ENCODE peak calls at places on chromosomes 2 and 18, in eight cellular contexts. C is GF-D8; U is stimulated activated CD4-positive, alpha-beta T cell treated with anti-CD3 and anti-CD28 coated beads, Interleukin-1b, Interleukin-23, amount 100 ng/mL, for 4 hours; L is NCI-H82; I is HFFc6; O is left cardiac atrium; B is NCI-H69; X is stimulated activated naive B cell treated with anti-CD40 and anti-IgM and Interleukin-4, amounts not matched to agents 10 μg/mL and 1 μg/mL and 100 μg/mL, for 72 hours. P is an unnamed sample.

GRCh38 chr2:101113441-101114267 is 37.5 kb downstream of the TBC1D8 start:
- DNase-seq in C (peak), U (no peak), L (peak), I (peak), O (no peak), B (peak), X (no peak), P (peak)

GRCh38 chr18:67553471-67553870 is 37.0 kb upstream of the DSEL start:
- DNase-seq in C (no peak), U (no peak), L (no peak), I (no peak), O (no peak), B (peak), X (no peak), P (no peak)

GRCh38 chr2:239801404-239802100 is 223.6 kb downstream of the NDUFA10 start:
- DNase-seq in C (no peak), U (no peak), L (no peak), I (no peak), O (no peak), B (no peak), X (no peak), P (no peak)

GRCh38 chr2:200276472-200276871 is 30.0 kb upstream of the SPATS2L start:
- DNase-seq in C (no peak), U (no peak), L (no peak), I (no peak), O (no peak), B (no peak), X (no peak), P (no peak)

GRCh38 chr2:71932780-71933466 is 214.7 kb downstream of the CYP26B1 start:
- DNase-seq in C (no peak), U (no peak), L (no peak), I (no peak), O (no peak), B (no peak), X (no peak), P (no peak)

GRCh38 chr2:204900910-204901309 is 355.6 kb downstream of the PARD3B start:
- DNase-seq in C (no peak), U (no peak), L (no peak), I (no peak), O (peak), B (peak), X (no peak), P (no peak)

GRCh38 chr2:22807876-22808275 is 577.1 kb upstream of the KLHL29 start:
- DNase-seq in C (no peak), U (no peak), L (no peak), I (no peak), O (no peak), B (no peak), X (no peak), P (no peak)

GRCh38 chr2:178924817-178925216 is 117.6 kb upstream of the TTN start:
- DNase-seq in C (no peak), U (no peak), L (no peak), I (no peak), O (no peak), B (no peak), X (no peak), P (no peak)

GRCh38 chr2:205477016-205477705 is 205.1 kb upstream of the NRP2 start:
- DNase-seq in C (no peak), U (no peak), L (no peak), I (peak), O (no peak), B (no peak), X (no peak), P (no peak)

GRCh38 chr2:202965810-202966454 is 48.7 kb upstream of the NBEAL1 start:
- DNase-seq in C (no peak), U (no peak), L (peak), I (no peak), O (no peak), B (peak), X (no peak), P (peak)

GRCh38 chr2:28469304-28469703 is 26.6 kb upstream of the PLB1 start:
- DNase-seq in C (no peak), U (no peak), L (no peak), I (peak), O (no peak), B (no peak), X (no peak), P (no peak)

GRCh38 chr2:230762317-230762896 is 49.8 kb downstream of the CAB39 start:
- DNase-seq in C (no peak), U (peak), L (peak), I (peak), O (no peak), B (peak), X (no peak), P (peak)

GRCh38 chr18:7623681-7624080 is 56.6 kb downstream of the PTPRM start:
- DNase-seq in C (no peak), U (no peak), L (no peak), I (no peak), O (no peak), B (no peak), X (no peak), P (no peak)

GRCh38 chr2:239392688-239393400 is 8.0 kb downstream of the HDAC4 start:
- DNase-seq in C (no peak), U (no peak), L (no peak), I (no peak), O (no peak), B (no peak), X (no peak), P (no peak)

GRCh38 chr18:79395761-79396404 is at the start of gene NFATC1:
- DNase-seq in C (peak), U (peak), L (peak), I (peak), O (peak), B (peak), X (peak), P (peak)

GRCh38 chr2:99651930-99652670 is 162.3 kb upstream of the REV1 start:
- DNase-seq in C (no peak), U (no peak), L (no peak), I (peak), O (no peak), B (no peak), X (no peak), P (no peak)

GRCh38 chr2:24642351-24642750 is 150.8 kb downstream of the PTRHD1 start:
- DNase-seq in C (no peak), U (no peak), L (no peak), I (no peak), O (no peak), B (peak), X (no peak), P (no peak)

GRCh38 chr2:170843656-170844055 is 27.0 kb downstream of the GAD1 start:
- DNase-seq in C (no peak), U (no peak), L (no peak), I (peak), O (no peak), B (no peak), X (no peak), P (no peak)

GRCh38 chr18:56200381-56200831 is 438.0 kb downstream of the TXNL1 start:
- DNase-seq in C (no peak), U (no peak), L (no peak), I (peak), O (no peak), B (peak), X (no peak), P (no peak)

GRCh38 chr2:48912110-48912509 is 156.6 kb upstream of the LHCGR start:
- DNase-seq in C (no peak), U (no peak), L (peak), I (no peak), O (no peak), B (no peak), X (no peak), P (no peak)

GRCh38 chr2:233331536-233331935 is 22.8 kb upstream of the DGKD start:
- DNase-seq in C (peak), U (peak), L (no peak), I (no peak), O (peak), B (no peak), X (peak), P (peak)

GRCh38 chr18:74796928-74797576 is 199.4 kb downstream of the ZNF407 start:
- DNase-seq in C (no peak), U (no peak), L (no peak), I (peak), O (no peak), B (peak), X (no peak), P (peak)

GRCh38 chr2:38075436-38076249 is at the start of gene CYP1B1:
- DNase-seq in C (no peak), U (no peak), L (peak), I (no peak), O (peak), B (no peak), X (peak), P (peak)

GRCh38 chr18:55328301-55328700 is 259.7 kb downstream of the TCF4 start:
- DNase-seq in C (peak), U (no peak), L (no peak), I (peak), O (no peak), B (no peak), X (no peak), P (no peak)

GRCh38 chr18:79690071-79690470 is 10.5 kb downstream of the CTDP1 start:
- DNase-seq in C (no peak), U (no peak), L (no peak), I (no peak), O (no peak), B (no peak), X (no peak), P (no peak)

GRCh38 chr2:137929504-137929886 is 34.8 kb upstream of the HNMT start:
- DNase-seq in C (no peak), U (no peak), L (peak), I (no peak), O (no peak), B (peak), X (no peak), P (no peak)

GRCh38 chr2:5788447-5788846 is 96.3 kb downstream of the SOX11 start:
- DNase-seq in C (no peak), U (no peak), L (no peak), I (no peak), O (no peak), B (no peak), X (no peak), P (no peak)

GRCh38 chr2:239668042-239668441 is 267.2 kb upstream of the HDAC4 start:
- DNase-seq in C (no peak), U (no peak), L (no peak), I (no peak), O (no peak), B (no peak), X (no peak), P (no peak)

GRCh38 chr2:228709788-228710371 is 528.4 kb upstream of the SPHKAP start:
- DNase-seq in C (no peak), U (no peak), L (no peak), I (no peak), O (no peak), B (no peak), X (no peak), P (no peak)

GRCh38 chr18:46073474-46074331 is 1.6 kb upstream of the PSTPIP2 start:
- DNase-seq in C (peak), U (peak), L (peak), I (peak), O (no peak), B (peak), X (peak), P (peak)

GRCh38 chr18:45839415-45840395 is 14.2 kb downstream of the SIGLEC15 start:
- DNase-seq in C (peak), U (no peak), L (peak), I (peak), O (no peak), B (peak), X (no peak), P (peak)

GRCh38 chr18:49859725-49860124 is 46.4 kb upstream of the ACAA2 start:
- DNase-seq in C (no peak), U (no peak), L (no peak), I (no peak), O (no peak), B (no peak), X (no peak), P (no peak)

GRCh38 chr2:219947575-219947974 is 320.1 kb downstream of the SLC4A3 start:
- DNase-seq in C (no peak), U (no peak), L (no peak), I (peak), O (no peak), B (no peak), X (no peak), P (no peak)

P was measured in left kidney.